ENCODE peak calls at places on chromosomes 6 and 20, in seven cellular contexts. One of them, this sample, is unnamed.

GRCh38 chr6:108805611-108806181 is 42.5 kb upstream of the ARMC2 start:
- DNase-seq in GM12878: peak
- DNase-seq in spleen: no peak
- DNase-seq in mammary epithelial cell: no peak
- DNase-seq in small intestine: no peak
- DNase-seq in dorsolateral prefrontal cortex: no peak
- DNase-seq in SJSA1: no peak
- DNase-seq in this sample: no peak

GRCh38 chr6:127030111-127030510 is 88.4 kb upstream of the RSPO3 start:
- DNase-seq in GM12878: no peak
- DNase-seq in spleen: no peak
- DNase-seq in mammary epithelial cell: no peak
- DNase-seq in small intestine: no peak
- DNase-seq in dorsolateral prefrontal cortex: no peak
- DNase-seq in SJSA1: no peak
- DNase-seq in this sample: no peak

GRCh38 chr6:90247262-90247661 is 49.4 kb downstream of the BACH2 start:
- DNase-seq in GM12878: no peak
- DNase-seq in spleen: no peak
- DNase-seq in mammary epithelial cell: no peak
- DNase-seq in small intestine: no peak
- DNase-seq in dorsolateral prefrontal cortex: no peak
- DNase-seq in SJSA1: no peak
- DNase-seq in this sample: no peak

GRCh38 chr6:150177260-150178246 is 34.7 kb downstream of the PPP1R14C start:
- DNase-seq in GM12878: no peak
- DNase-seq in spleen: no peak
- DNase-seq in mammary epithelial cell: no peak
- DNase-seq in small intestine: peak
- DNase-seq in dorsolateral prefrontal cortex: no peak
- DNase-seq in SJSA1: no peak
- DNase-seq in this sample: peak

GRCh38 chr6:16409531-16410441 is 171.4 kb downstream of the GMPR start:
- DNase-seq in GM12878: no peak
- DNase-seq in spleen: peak
- DNase-seq in mammary epithelial cell: peak
- DNase-seq in small intestine: peak
- DNase-seq in dorsolateral prefrontal cortex: peak
- DNase-seq in SJSA1: peak
- DNase-seq in this sample: no peak

GRCh38 chr6:166005846-166006592 is 161.6 kb downstream of the TBXT start:
- DNase-seq in GM12878: no peak
- DNase-seq in spleen: no peak
- DNase-seq in mammary epithelial cell: no peak
- DNase-seq in small intestine: no peak
- DNase-seq in dorsolateral prefrontal cortex: no peak
- DNase-seq in SJSA1: peak
- DNase-seq in this sample: peak

GRCh38 chr6:96157018-96157565 is 141.3 kb downstream of the FUT9 start:
- DNase-seq in GM12878: peak
- DNase-seq in spleen: no peak
- DNase-seq in mammary epithelial cell: no peak
- DNase-seq in small intestine: no peak
- DNase-seq in dorsolateral prefrontal cortex: no peak
- DNase-seq in SJSA1: peak
- DNase-seq in this sample: no peak

GRCh38 chr6:150464966-150465365 is 96.2 kb downstream of the IYD start:
- DNase-seq in GM12878: no peak
- DNase-seq in spleen: no peak
- DNase-seq in mammary epithelial cell: no peak
- DNase-seq in small intestine: no peak
- DNase-seq in dorsolateral prefrontal cortex: no peak
- DNase-seq in SJSA1: no peak
- DNase-seq in this sample: no peak

GRCh38 chr6:71403422-71404134 is 115.0 kb downstream of the OGFRL1 start:
- DNase-seq in GM12878: no peak
- DNase-seq in spleen: no peak
- DNase-seq in mammary epithelial cell: no peak
- DNase-seq in small intestine: no peak
- DNase-seq in dorsolateral prefrontal cortex: no peak
- DNase-seq in SJSA1: peak
- DNase-seq in this sample: no peak

GRCh38 chr20:45036044-45036755 is 64.7 kb downstream of the KCNS1 start:
- DNase-seq in GM12878: no peak
- DNase-seq in spleen: no peak
- DNase-seq in mammary epithelial cell: peak
- DNase-seq in small intestine: no peak
- DNase-seq in dorsolateral prefrontal cortex: no peak
- DNase-seq in SJSA1: peak
- DNase-seq in this sample: no peak

GRCh38 chr6:111159628-111160027 is 72.3 kb downstream of the SLC16A10 start:
- DNase-seq in GM12878: no peak
- DNase-seq in spleen: no peak
- DNase-seq in mammary epithelial cell: peak
- DNase-seq in small intestine: no peak
- DNase-seq in dorsolateral prefrontal cortex: no peak
- DNase-seq in SJSA1: no peak
- DNase-seq in this sample: no peak

GRCh38 chr6:107491791-107492674 is 2.1 kb downstream of the SOBP start:
- DNase-seq in GM12878: no peak
- DNase-seq in spleen: no peak
- DNase-seq in mammary epithelial cell: peak
- DNase-seq in small intestine: no peak
- DNase-seq in dorsolateral prefrontal cortex: peak
- DNase-seq in SJSA1: no peak
- DNase-seq in this sample: peak

GRCh38 chr6:41901882-41902519 is 6.8 kb upstream of the USP49 start:
- DNase-seq in GM12878: no peak
- DNase-seq in spleen: no peak
- DNase-seq in mammary epithelial cell: no peak
- DNase-seq in small intestine: peak
- DNase-seq in dorsolateral prefrontal cortex: no peak
- DNase-seq in SJSA1: no peak
- DNase-seq in this sample: no peak

GRCh38 chr6:146546440-146546839 is 2.8 kb downstream of the RAB32 start:
- DNase-seq in GM12878: no peak
- DNase-seq in spleen: no peak
- DNase-seq in mammary epithelial cell: peak
- DNase-seq in small intestine: no peak
- DNase-seq in dorsolateral prefrontal cortex: no peak
- DNase-seq in SJSA1: peak
- DNase-seq in this sample: no peak

GRCh38 chr20:51188941-51189340 is 166.0 kb upstream of the KCNG1 start:
- DNase-seq in GM12878: no peak
- DNase-seq in spleen: no peak
- DNase-seq in mammary epithelial cell: no peak
- DNase-seq in small intestine: no peak
- DNase-seq in dorsolateral prefrontal cortex: no peak
- DNase-seq in SJSA1: no peak
- DNase-seq in this sample: no peak

GRCh38 chr6:42443312-42444075 is 8.2 kb downstream of the TRERF1 start:
- DNase-seq in GM12878: no peak
- DNase-seq in spleen: no peak
- DNase-seq in mammary epithelial cell: no peak
- DNase-seq in small intestine: no peak
- DNase-seq in dorsolateral prefrontal cortex: no peak
- DNase-seq in SJSA1: no peak
- DNase-seq in this sample: no peak

GRCh38 chr6:90399970-90400369 is 103.3 kb upstream of the BACH2 start:
- DNase-seq in GM12878: no peak
- DNase-seq in spleen: no peak
- DNase-seq in mammary epithelial cell: no peak
- DNase-seq in small intestine: no peak
- DNase-seq in dorsolateral prefrontal cortex: no peak
- DNase-seq in SJSA1: no peak
- DNase-seq in this sample: no peak

GRCh38 chr6:160036331-160036695 is 67.4 kb downstream of the IGF2R start:
- DNase-seq in GM12878: no peak
- DNase-seq in spleen: no peak
- DNase-seq in mammary epithelial cell: no peak
- DNase-seq in small intestine: no peak
- DNase-seq in dorsolateral prefrontal cortex: no peak
- DNase-seq in SJSA1: no peak
- DNase-seq in this sample: no peak

GRCh38 chr6:160036790-160037206 is 67.9 kb downstream of the IGF2R start:
- DNase-seq in GM12878: no peak
- DNase-seq in spleen: no peak
- DNase-seq in mammary epithelial cell: peak
- DNase-seq in small intestine: no peak
- DNase-seq in dorsolateral prefrontal cortex: no peak
- DNase-seq in SJSA1: peak
- DNase-seq in this sample: no peak

GRCh38 chr6:160034346-160034930 is 65.6 kb downstream of the IGF2R start:
- DNase-seq in GM12878: no peak
- DNase-seq in spleen: no peak
- DNase-seq in mammary epithelial cell: no peak
- DNase-seq in small intestine: no peak
- DNase-seq in dorsolateral prefrontal cortex: no peak
- DNase-seq in SJSA1: no peak
- DNase-seq in this sample: no peak

GRCh38 chr6:160035693-160036330 is 66.9 kb downstream of the IGF2R start:
- DNase-seq in GM12878: no peak
- DNase-seq in spleen: no peak
- DNase-seq in mammary epithelial cell: no peak
- DNase-seq in small intestine: no peak
- DNase-seq in dorsolateral prefrontal cortex: no peak
- DNase-seq in SJSA1: no peak
- DNase-seq in this sample: no peak

DNA sequence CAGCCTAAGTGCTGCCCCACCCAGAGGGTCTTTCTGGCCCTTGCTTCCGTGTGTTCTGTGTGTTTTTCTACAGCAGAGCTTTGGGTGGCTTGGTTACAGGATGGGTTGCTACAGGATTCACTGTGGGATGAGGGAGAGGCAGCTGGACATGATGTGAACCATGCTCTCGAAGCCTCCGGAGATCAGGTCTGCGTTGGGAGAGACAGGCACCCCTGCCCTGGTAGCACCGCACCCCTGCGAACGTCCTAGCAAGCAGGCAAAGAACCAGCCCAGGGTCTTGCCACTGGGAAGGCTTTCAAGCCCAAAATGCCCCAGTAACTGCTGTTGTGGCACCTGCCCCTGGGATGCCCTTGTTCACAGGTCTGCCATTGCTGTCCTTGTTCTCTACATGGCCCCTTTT is 66.4 kb downstream of the IGF2R start:
- DNase-seq in GM12878: no peak
- DNase-seq in spleen: no peak
- DNase-seq in mammary epithelial cell: no peak
- DNase-seq in small intestine: no peak
- DNase-seq in dorsolateral prefrontal cortex: no peak
- DNase-seq in SJSA1: no peak
- DNase-seq in this sample: no peak
- H3K27ac ChIP-seq in GM12878: no peak
- H3K27ac ChIP-seq in spleen: no peak
- H3K27ac ChIP-seq in mammary epithelial cell: no peak
- H3K27ac ChIP-seq in small intestine: no peak
- H3K27ac ChIP-seq in dorsolateral prefrontal cortex: no peak
- H3K27ac ChIP-seq in SJSA1: no peak
- H3K27ac ChIP-seq in this sample: no peak

GRCh38 chr6:105991561-105992314 is 94.4 kb upstream of the PRDM1 start:
- DNase-seq in GM12878: no peak
- DNase-seq in spleen: peak
- DNase-seq in mammary epithelial cell: peak
- DNase-seq in small intestine: peak
- DNase-seq in dorsolateral prefrontal cortex: no peak
- DNase-seq in SJSA1: peak
- DNase-seq in this sample: peak
- H3K27ac ChIP-seq in GM12878: no peak
- H3K27ac ChIP-seq in spleen: peak
- H3K27ac ChIP-seq in mammary epithelial cell: peak
- H3K27ac ChIP-seq in small intestine: peak
- H3K27ac ChIP-seq in dorsolateral prefrontal cortex: no peak
- H3K27ac ChIP-seq in SJSA1: no peak
- H3K27ac ChIP-seq in this sample: no peak

GRCh38 chr6:11204987-11205386 is 27.5 kb downstream of the NEDD9 start:
- DNase-seq in GM12878: no peak
- DNase-seq in spleen: no peak
- DNase-seq in mammary epithelial cell: no peak
- DNase-seq in small intestine: no peak
- DNase-seq in dorsolateral prefrontal cortex: no peak
- DNase-seq in SJSA1: no peak
- DNase-seq in this sample: no peak

GRCh38 chr6:11201772-11202512 is 30.5 kb downstream of the NEDD9 start:
- DNase-seq in GM12878: no peak
- DNase-seq in spleen: no peak
- DNase-seq in mammary epithelial cell: no peak
- DNase-seq in small intestine: no peak
- DNase-seq in dorsolateral prefrontal cortex: no peak
- DNase-seq in SJSA1: no peak
- DNase-seq in this sample: no peak

GRCh38 chr6:11203306-11204009 is 29.0 kb downstream of the NEDD9 start:
- DNase-seq in GM12878: no peak
- DNase-seq in spleen: no peak
- DNase-seq in mammary epithelial cell: no peak
- DNase-seq in small intestine: no peak
- DNase-seq in dorsolateral prefrontal cortex: no peak
- DNase-seq in SJSA1: no peak
- DNase-seq in this sample: no peak

GRCh38 chr6:11201015-11201414 is 31.5 kb downstream of the NEDD9 start:
- DNase-seq in GM12878: no peak
- DNase-seq in spleen: no peak
- DNase-seq in mammary epithelial cell: no peak
- DNase-seq in small intestine: no peak
- DNase-seq in dorsolateral prefrontal cortex: no peak
- DNase-seq in SJSA1: no peak
- DNase-seq in this sample: no peak

DNA sequence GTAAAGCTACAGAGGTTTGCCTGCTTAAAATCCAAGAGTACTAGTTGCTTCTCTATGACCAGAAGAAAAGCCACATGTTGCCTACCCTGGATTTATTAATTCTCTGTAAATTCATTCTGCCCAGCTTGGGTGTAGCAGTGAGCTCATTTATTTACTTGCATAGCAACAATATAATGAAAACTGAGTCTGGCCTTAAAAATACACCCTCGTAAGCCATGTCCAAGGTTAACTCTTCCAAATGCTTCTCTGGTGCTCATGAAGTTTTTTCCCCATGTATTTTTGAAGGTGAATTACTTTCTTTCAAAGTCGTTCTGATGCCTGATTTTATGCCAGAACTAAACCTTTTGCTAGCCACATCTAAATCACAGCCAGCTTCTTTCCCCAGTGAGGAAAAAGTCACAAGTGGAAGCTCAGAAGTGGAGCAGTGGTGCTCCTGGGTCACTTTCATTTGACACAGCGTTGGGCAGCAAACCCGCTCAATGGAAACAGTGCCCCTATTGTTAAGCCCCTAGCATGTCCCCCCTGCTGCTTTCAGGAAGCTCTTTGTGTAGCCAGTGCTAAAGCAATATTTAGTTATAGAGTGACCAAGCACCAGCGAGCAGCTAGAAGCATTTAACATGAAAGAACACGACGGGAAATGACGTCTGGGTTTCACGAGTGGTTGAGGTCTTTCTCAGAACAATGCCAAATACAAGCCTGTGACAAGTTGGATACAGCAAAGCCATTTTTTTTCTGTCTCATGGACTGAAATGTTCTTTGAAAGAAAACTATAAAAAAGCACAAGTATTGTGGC is 29.8 kb downstream of the NEDD9 start:
- DNase-seq in GM12878: no peak
- DNase-seq in spleen: no peak
- DNase-seq in mammary epithelial cell: no peak
- DNase-seq in small intestine: peak
- DNase-seq in dorsolateral prefrontal cortex: peak
- DNase-seq in SJSA1: peak
- DNase-seq in this sample: no peak
- H3K27ac ChIP-seq in GM12878: no peak
- H3K27ac ChIP-seq in spleen: no peak
- H3K27ac ChIP-seq in mammary epithelial cell: no peak
- H3K27ac ChIP-seq in small intestine: no peak
- H3K27ac ChIP-seq in dorsolateral prefrontal cortex: peak
- H3K27ac ChIP-seq in SJSA1: peak
- H3K27ac ChIP-seq in this sample: peak

GRCh38 chr6:106158816-106159215 is 72.7 kb downstream of the PRDM1 start:
- DNase-seq in GM12878: no peak
- DNase-seq in spleen: no peak
- DNase-seq in mammary epithelial cell: no peak
- DNase-seq in small intestine: no peak
- DNase-seq in dorsolateral prefrontal cortex: no peak
- DNase-seq in SJSA1: no peak
- DNase-seq in this sample: no peak
- H3K27ac ChIP-seq in GM12878: no peak
- H3K27ac ChIP-seq in spleen: no peak
- H3K27ac ChIP-seq in mammary epithelial cell: no peak
- H3K27ac ChIP-seq in small intestine: no peak
- H3K27ac ChIP-seq in dorsolateral prefrontal cortex: no peak
- H3K27ac ChIP-seq in SJSA1: peak
- H3K27ac ChIP-seq in this sample: no peak